ENCODE peak calls at places on chromosomes 13 and 19, in seven cellular contexts. One of them, this sample, is unnamed.

GRCh38 chr13:67740871-67741475 is 510.8 kb upstream of the PCDH9 start:
- DNase-seq in tibial artery: no peak
- DNase-seq in cardiac muscle cell: no peak
- DNase-seq in iris pigment epithelial cell: no peak
- DNase-seq in germinal center: no peak
- DNase-seq in dermis blood vessel endothelial cell: no peak
- DNase-seq in neural crest cell: no peak
- DNase-seq in this sample: no peak

GRCh38 chr13:102847272-102848234 is 1.7 kb downstream of the ERCC5 start:
- DNase-seq in tibial artery: no peak
- DNase-seq in cardiac muscle cell: peak; percentile 35
- DNase-seq in iris pigment epithelial cell: peak; percentile 52
- DNase-seq in germinal center: no peak
- DNase-seq in dermis blood vessel endothelial cell: peak; percentile 63
- DNase-seq in neural crest cell: no peak
- DNase-seq in this sample: peak; percentile 56

GRCh38 chr19:38918526-38918925 is 6.5 kb upstream of the CCER2 start:
- DNase-seq in tibial artery: no peak
- DNase-seq in cardiac muscle cell: no peak
- DNase-seq in iris pigment epithelial cell: no peak
- DNase-seq in germinal center: no peak
- DNase-seq in dermis blood vessel endothelial cell: no peak
- DNase-seq in neural crest cell: no peak
- DNase-seq in this sample: no peak

GRCh38 chr19:48390188-48391099 is 907 bp downstream of the KDELR1 start:
- DNase-seq in tibial artery: peak; percentile 53
- DNase-seq in cardiac muscle cell: peak; percentile 77
- DNase-seq in iris pigment epithelial cell: peak; percentile 68
- DNase-seq in germinal center: peak; percentile 76
- DNase-seq in dermis blood vessel endothelial cell: peak; percentile 82
- DNase-seq in neural crest cell: peak; percentile 65
- DNase-seq in this sample: peak; percentile 77

GRCh38 chr13:44389003-44389666 is 15.5 kb downstream of the SERP2 start:
- DNase-seq in tibial artery: no peak
- DNase-seq in cardiac muscle cell: no peak
- DNase-seq in iris pigment epithelial cell: no peak
- DNase-seq in germinal center: no peak
- DNase-seq in dermis blood vessel endothelial cell: no peak
- DNase-seq in neural crest cell: no peak
- DNase-seq in this sample: no peak

GRCh38 chr19:43460362-43461016 is 4.9 kb downstream of the LYPD3 start:
- DNase-seq in tibial artery: no peak
- DNase-seq in cardiac muscle cell: no peak
- DNase-seq in iris pigment epithelial cell: no peak
- DNase-seq in germinal center: no peak
- DNase-seq in dermis blood vessel endothelial cell: no peak
- DNase-seq in neural crest cell: no peak
- DNase-seq in this sample: no peak

GRCh38 chr13:110669036-110669435 is 36.9 kb downstream of the CARS2 start:
- DNase-seq in tibial artery: no peak
- DNase-seq in cardiac muscle cell: no peak
- DNase-seq in iris pigment epithelial cell: no peak
- DNase-seq in germinal center: no peak
- DNase-seq in dermis blood vessel endothelial cell: no peak
- DNase-seq in neural crest cell: no peak
- DNase-seq in this sample: no peak

GRCh38 chr19:50475736-50476223 is 527 bp upstream of the EMC10 start:
- DNase-seq in tibial artery: no peak
- DNase-seq in cardiac muscle cell: no peak
- DNase-seq in iris pigment epithelial cell: no peak
- DNase-seq in germinal center: no peak
- DNase-seq in dermis blood vessel endothelial cell: no peak
- DNase-seq in neural crest cell: no peak
- DNase-seq in this sample: no peak

GRCh38 chr13:45718063-45718462 is 15.9 kb downstream of the CBY2 start:
- DNase-seq in tibial artery: no peak
- DNase-seq in cardiac muscle cell: peak; percentile 53
- DNase-seq in iris pigment epithelial cell: peak; percentile 21
- DNase-seq in germinal center: no peak
- DNase-seq in dermis blood vessel endothelial cell: no peak
- DNase-seq in neural crest cell: no peak
- DNase-seq in this sample: peak; percentile 74

GRCh38 chr13:95710313-95710712 is 33.4 kb downstream of the DNAJC3 start:
- DNase-seq in tibial artery: no peak
- DNase-seq in cardiac muscle cell: no peak
- DNase-seq in iris pigment epithelial cell: peak; percentile 78
- DNase-seq in germinal center: no peak
- DNase-seq in dermis blood vessel endothelial cell: peak; percentile 55
- DNase-seq in neural crest cell: no peak
- DNase-seq in this sample: peak; percentile 33

GRCh38 chr13:21637296-21637695 is 33.3 kb upstream of the MICU2 start:
- DNase-seq in tibial artery: no peak
- DNase-seq in cardiac muscle cell: no peak
- DNase-seq in iris pigment epithelial cell: peak; percentile 71
- DNase-seq in germinal center: no peak
- DNase-seq in dermis blood vessel endothelial cell: peak; percentile 29
- DNase-seq in neural crest cell: no peak
- DNase-seq in this sample: peak; percentile 50

GRCh38 chr13:42453091-42453645 is 120.8 kb upstream of the TNFSF11 start:
- DNase-seq in tibial artery: no peak
- DNase-seq in cardiac muscle cell: no peak
- DNase-seq in iris pigment epithelial cell: no peak
- DNase-seq in germinal center: no peak
- DNase-seq in dermis blood vessel endothelial cell: no peak
- DNase-seq in neural crest cell: no peak
- DNase-seq in this sample: no peak

GRCh38 chr19:1102407-1103106 is 1.2 kb upstream of the GPX4 start:
- DNase-seq in tibial artery: peak; percentile 85
- DNase-seq in cardiac muscle cell: no peak
- DNase-seq in iris pigment epithelial cell: peak; percentile 99
- DNase-seq in germinal center: no peak
- DNase-seq in dermis blood vessel endothelial cell: peak; percentile 95
- DNase-seq in neural crest cell: no peak
- DNase-seq in this sample: peak; percentile 93

GRCh38 chr19:52343548-52343947 is 7.5 kb downstream of the ZNF610 start:
- DNase-seq in tibial artery: peak; percentile 25
- DNase-seq in cardiac muscle cell: peak; percentile 98
- DNase-seq in iris pigment epithelial cell: peak; percentile 44
- DNase-seq in germinal center: peak; percentile 53
- DNase-seq in dermis blood vessel endothelial cell: peak; percentile 75
- DNase-seq in neural crest cell: peak; percentile 57
- DNase-seq in this sample: peak; percentile 45

GRCh38 chr13:93867481-93867880 is 612.0 kb downstream of the DCT start:
- DNase-seq in tibial artery: no peak
- DNase-seq in cardiac muscle cell: no peak
- DNase-seq in iris pigment epithelial cell: no peak
- DNase-seq in germinal center: no peak
- DNase-seq in dermis blood vessel endothelial cell: no peak
- DNase-seq in neural crest cell: no peak
- DNase-seq in this sample: no peak